ENCODE peak calls at places on chromosomes 1 and 21, in nine cellular contexts. H is COR-L47, L is ELR, M is epithelial cell of esophagus, N is GM12891, R is HFF-Myc, O is lower lobe of right lung, X is cerebellar nuclear complex, P is HuH-7. S is an unnamed sample.

GRCh38 chr1:106517218-106517617 is 539.3 kb upstream of the PRMT6 start:
- DNase-seq in O (no peak), R (no peak), L (no peak), H (no peak), M (no peak), P (no peak), X (no peak), N (no peak), S (no peak)

GRCh38 chr1:37020653-37021277 is 13.6 kb downstream of the GRIK3 start:
- DNase-seq in N (no peak), P (peak; percentile 42), X (no peak), O (no peak), R (no peak), L (peak; percentile 10), M (no peak), H (no peak), S (peak; percentile 82)

GRCh38 chr1:241237873-241238272 is 119.1 kb downstream of the RGS7 start:
- DNase-seq in M (no peak), O (no peak), N (no peak), P (no peak), X (no peak), R (no peak), L (no peak), H (no peak), S (no peak)

GRCh38 chr1:82139751-82140468 is 339.2 kb downstream of the ADGRL2 start:
- DNase-seq in O (no peak), P (no peak), H (no peak), M (peak; percentile 91), N (no peak), L (no peak), X (no peak), R (no peak), S (no peak)

GRCh38 chr1:4655674-4656532 is 1.5 kb downstream of the AJAP1 start:
- DNase-seq in H (peak; percentile 47), P (peak; percentile 57), M (peak; percentile 51), L (peak; percentile 26), X (no peak), N (no peak), R (peak; percentile 5), O (no peak), S (peak; percentile 28)

GRCh38 chr1:53413175-53414001 is 45.8 kb upstream of the DMRTB1 start:
- DNase-seq in X (no peak), R (no peak), O (no peak), N (no peak), M (peak; percentile 67), H (no peak), L (peak; percentile 88), P (no peak), S (no peak)

GRCh38 chr1:207996632-207997031 is 85.7 kb upstream of the CD34 start:
- DNase-seq in H (no peak), P (no peak), R (no peak), O (no peak), M (no peak), L (no peak), X (no peak), N (no peak), S (no peak)

GRCh38 chr1:36536727-36537126 is 54.0 kb upstream of the CSF3R start:
- DNase-seq in H (no peak), X (no peak), P (no peak), L (no peak), O (no peak), M (no peak), R (no peak), N (no peak), S (no peak)

GRCh38 chr1:67708606-67709005 is 23.6 kb downstream of the GADD45A start:
- DNase-seq in O (no peak), R (no peak), X (no peak), M (peak; percentile 55), L (no peak), H (no peak), P (no peak), N (no peak), S (no peak)

GRCh38 chr1:183444243-183444642 is 26.1 kb upstream of the NMNAT2 start:
- DNase-seq in R (no peak), M (peak; percentile 38), P (no peak), N (no peak), X (no peak), O (no peak), H (no peak), L (peak; percentile 45), S (no peak)

GRCh38 chr1:211551628-211552465 is 27.1 kb downstream of the SLC30A1 start:
- DNase-seq in X (no peak), H (no peak), P (no peak), L (peak; percentile 81), R (no peak), M (peak; percentile 93), N (no peak), O (no peak), S (no peak)

GRCh38 chr1:205435904-205436573 is 14.2 kb upstream of the LEMD1 start:
- DNase-seq in P (no peak), M (no peak), H (no peak), N (no peak), O (no peak), L (no peak), X (peak; percentile 92), R (no peak), S (no peak)

GRCh38 chr1:47580451-47580980 is 142.7 kb downstream of the FOXD2 start:
- DNase-seq in P (no peak), L (no peak), O (no peak), M (no peak), R (no peak), X (no peak), H (no peak), N (no peak), S (no peak)

GRCh38 chr1:204464701-204465100 is 29.9 kb downstream of the PIK3C2B start:
- DNase-seq in P (no peak), L (no peak), X (no peak), M (no peak), R (no peak), N (no peak), O (no peak), H (no peak), S (no peak)

GRCh38 chr1:224726783-224727182 is 110.7 kb downstream of the CNIH3 start:
- DNase-seq in O (peak; percentile 70), N (no peak), L (peak; percentile 88), R (peak; percentile 39), P (no peak), M (peak; percentile 86), H (no peak), X (no peak), S (no peak)

GRCh38 chr1:103197266-103197665 is 88.9 kb upstream of the COL11A1 start:
- DNase-seq in H (no peak), P (no peak), O (no peak), L (peak; percentile 33), M (peak; percentile 38), N (no peak), X (no peak), R (no peak), S (no peak)

GRCh38 chr1:75520028-75520427 is 90.9 kb downstream of the SLC44A5 start:
- DNase-seq in O (no peak), N (no peak), M (no peak), X (no peak), P (no peak), H (no peak), L (no peak), R (no peak), S (no peak)

GRCh38 chr1:179166663-179167417 is 62.6 kb downstream of the ABL2 start:
- DNase-seq in R (no peak), L (no peak), P (no peak), M (no peak), X (no peak), H (no peak), O (no peak), N (no peak), S (no peak)

GRCh38 chr21:25556087-25556486 is 51.2 kb downstream of the MRPL39 start:
- DNase-seq in M (no peak), N (no peak), P (no peak), L (peak; percentile 50), H (no peak), R (no peak), O (no peak), X (no peak), S (no peak)

GRCh38 chr1:26336477-26337205 is 17.3 kb downstream of the CRYBG2 start:
- DNase-seq in O (peak; percentile 93), N (peak; percentile 88), L (peak; percentile 51), X (no peak), R (no peak), H (peak; percentile 82), M (peak; percentile 95), P (peak; percentile 88), S (peak; percentile 99)

S was measured in K562.